ENCODE peak calls at places on chromosome 19, in eight cellular contexts. E is stimulated activated CD4-positive, alpha-beta T cell treated with anti-CD3 and anti-CD28 coated beads, Interleukin-1b, Interleukin-23, amount 100 ng/mL, for 1 hour; G is CD8-positive, alpha-beta memory T cell; H is D341Med; P is foreskin keratinocyte; J is nephron progenitor cell; Z is A549; W is activated T-helper 1 cell treated with anti-CD3 and anti-CD28 coated beads, Interleukin-2, amount 50 U/mL, for 16 hours. K is an unnamed sample.

GRCh38 chr19:368624-369020 is 24.0 kb upstream of the MIER2 start:
- DNase-seq in G (no peak), E (no peak), Z (no peak), H (no peak), J (no peak), W (no peak), P (no peak), K (no peak)

GRCh38 chr19:43450545-43450997 is 14.8 kb downstream of the LYPD3 start:
- DNase-seq in P (peak), W (no peak), G (no peak), J (no peak), H (no peak), Z (no peak), E (no peak), K (no peak)

GRCh38 chr19:15154002-15154612 is 46.7 kb downstream of the NOTCH3 start:
- DNase-seq in Z (peak), W (no peak), G (no peak), E (no peak), J (peak), H (peak), P (peak), K (peak)

GRCh38 chr19:45752639-45753038 is 16.4 kb downstream of the SIX5 start:
- DNase-seq in J (no peak), G (no peak), W (no peak), Z (no peak), E (no peak), H (no peak), P (peak), K (no peak)

GRCh38 chr19:46495789-46496099 is at the start of gene PNMA8B:
- DNase-seq in J (peak), P (peak), G (no peak), Z (no peak), H (peak), W (no peak), E (peak), K (peak)

GRCh38 chr19:38452430-38453366 is 19.2 kb downstream of the RYR1 start:
- DNase-seq in G (no peak), P (no peak), W (no peak), H (peak), J (peak), E (no peak), Z (no peak), K (no peak)

GRCh38 chr19:13832096-13832495 is 36.9 kb downstream of the ZSWIM4 start:
- DNase-seq in E (no peak), J (no peak), Z (no peak), W (no peak), P (peak), G (no peak), H (no peak), K (no peak)

GRCh38 chr19:6484831-6485230 is 3.2 kb upstream of the DENND1C start:
- DNase-seq in G (no peak), E (no peak), P (no peak), Z (no peak), W (no peak), J (no peak), H (no peak), K (no peak)

GRCh38 chr19:49272204-49272603 is 52.8 kb downstream of the SLC6A16 start:
- DNase-seq in P (peak), J (no peak), Z (no peak), E (no peak), H (no peak), W (no peak), G (no peak), K (no peak)

GRCh38 chr19:14004619-14005380 is 1.3 kb downstream of the RFX1 start:
- DNase-seq in G (no peak), Z (no peak), H (no peak), E (no peak), P (no peak), W (no peak), J (no peak), K (peak)

GRCh38 chr19:5144545-5145179 is 175.7 kb downstream of the KDM4B start:
- DNase-seq in Z (no peak), E (no peak), W (no peak), H (no peak), P (no peak), G (no peak), J (no peak), K (no peak)

GRCh38 chr19:46838160-46838559 is 12.5 kb downstream of the AP2S1 start:
- DNase-seq in W (no peak), E (no peak), J (no peak), H (peak), G (no peak), P (no peak), Z (no peak), K (no peak)

GRCh38 chr19:31408460-31409124 is 59.4 kb upstream of the TSHZ3 start:
- DNase-seq in G (no peak), E (no peak), J (no peak), Z (no peak), H (no peak), P (peak), W (no peak), K (no peak)

GRCh38 chr19:16542894-16543498 is 759 bp upstream of the CHERP start:
- DNase-seq in Z (no peak), J (no peak), H (no peak), G (no peak), W (no peak), E (no peak), P (no peak), K (no peak)

GRCh38 chr19:40763963-40764362 is 11.4 kb upstream of the MIA start:
- DNase-seq in P (no peak), J (no peak), G (no peak), H (no peak), Z (no peak), E (no peak), W (no peak), K (no peak)

GRCh38 chr19:3497757-3498515 is 2.5 kb downstream of the DOHH start:
- DNase-seq in W (no peak), G (no peak), E (no peak), J (no peak), H (no peak), P (no peak), Z (no peak), K (no peak)

GRCh38 chr19:535017-535835 is 3.7 kb downstream of the CDC34 start:
- DNase-seq in J (no peak), Z (no peak), P (no peak), H (no peak), G (no peak), E (no peak), W (no peak), K (peak)

K was measured in dermis microvascular lymphatic vessel endothelial cell.